ENCODE peak calls at places on chromosomes 4 and X, in ten cellular contexts. F is upper lobe of right lung; M is activated naive CD4-positive, alpha-beta T cell; X is tibial nerve; B is smooth muscle cell of the brain vasculature; P is B cell; V is effector CD4-positive, alpha-beta T cell; R is lung microvascular endothelial cell; W is BE2C; J is NCI-H1417. H is an unnamed sample.

GRCh38 chr4:31946456-31946855 is 1226.3 kb downstream of the PCDH7 start:
- DNase-seq in F (no peak), M (no peak), X (no peak), B (no peak), P (no peak), V (no peak), R (no peak), W (no peak), J (no peak), H (no peak)

GRCh38 chr4:1511441-1512041 is 105.3 kb upstream of the NKX1-1 start:
- DNase-seq in F (peak; percentile 48), M (no peak), X (peak; percentile 17), B (peak; percentile 44), P (peak; percentile 21), V (peak; percentile 37), R (peak; percentile 26), W (peak; percentile 47), J (no peak), H (peak; percentile 28)

GRCh38 chr4:66062044-66062443 is 391.8 kb upstream of the EPHA5 start:
- DNase-seq in F (no peak), M (no peak), X (no peak), B (no peak), P (no peak), V (no peak), R (no peak), W (no peak), J (no peak), H (peak; percentile 57)

GRCh38 chr4:151576627-151577026 is 167.7 kb downstream of the FHIP1A start:
- DNase-seq in F (no peak), M (no peak), X (no peak), B (no peak), P (no peak), V (no peak), R (no peak), W (no peak), J (no peak), H (no peak)

GRCh38 chr4:77433102-77433733 is 172.4 kb upstream of the CXCL13 start:
- DNase-seq in F (no peak), M (no peak), X (peak; percentile 7), B (peak; percentile 10), P (peak; percentile 44), V (no peak), R (peak; percentile 60), W (peak; percentile 13), J (peak; percentile 78), H (peak; percentile 54)

GRCh38 chr4:101393256-101393655 is 45.9 kb upstream of the PPP3CA start:
- DNase-seq in F (no peak), M (no peak), X (no peak), B (no peak), P (no peak), V (no peak), R (peak; percentile 4), W (no peak), J (no peak), H (peak; percentile 74)

GRCh38 chr4:158068063-158068462 is 104.8 kb downstream of the GASK1B start:
- DNase-seq in F (no peak), M (no peak), X (no peak), B (no peak), P (no peak), V (no peak), R (no peak), W (no peak), J (no peak), H (no peak)

GRCh38 chrX:79369871-79370270 is 2.7 kb upstream of the ITM2A start:
- DNase-seq in F (no peak), M (no peak), X (no peak), B (no peak), P (no peak), V (no peak), R (no peak), W (no peak), J (no peak), H (no peak)

GRCh38 chr4:86496094-86497060 is 97.7 kb upstream of the PTPN13 start:
- DNase-seq in F (no peak), M (no peak), X (peak; percentile 56), B (no peak), P (peak; percentile 33), V (no peak), R (peak; percentile 32), W (peak; percentile 40), J (peak; percentile 62), H (peak; percentile 62)

GRCh38 chr4:55609393-55609821 is 17.4 kb upstream of the PDCL2 start:
- DNase-seq in F (no peak), M (no peak), X (no peak), B (no peak), P (no peak), V (no peak), R (no peak), W (no peak), J (no peak), H (peak; percentile 13)

GRCh38 chr4:94588900-94589693 is 137.4 kb downstream of the PDLIM5 start:
- DNase-seq in F (no peak), M (no peak), X (no peak), B (no peak), P (no peak), V (no peak), R (no peak), W (no peak), J (no peak), H (no peak)

GRCh38 chrX:140775211-140775610 is 65.7 kb downstream of the LINC00632 start:
- DNase-seq in F (no peak), M (no peak), X (no peak), B (no peak), P (no peak), V (no peak), R (no peak), W (no peak), J (no peak), H (no peak)

GRCh38 chr4:8108261-8108660 is 50.4 kb downstream of the ABLIM2 start:
- DNase-seq in F (no peak), M (no peak), X (no peak), B (no peak), P (no peak), V (no peak), R (no peak), W (no peak), J (peak; percentile 7), H (no peak)

GRCh38 chrX:95995600-95995999 is 689.0 kb upstream of the DIAPH2 start:
- DNase-seq in F (no peak), M (no peak), X (no peak), B (no peak), P (no peak), V (no peak), R (peak; percentile 2), W (no peak), J (peak; percentile 66), H (peak; percentile 0)

GRCh38 chr4:4704267-4704666 is 155.2 kb upstream of the MSX1 start:
- DNase-seq in F (no peak), M (no peak), X (no peak), B (no peak), P (no peak), V (no peak), R (peak; percentile 47), W (no peak), J (no peak), H (peak; percentile 14)

GRCh38 chrX:51614353-51614752 is 4.4 kb downstream of the CENPVL3 start:
- DNase-seq in F (no peak), M (no peak), X (no peak), B (no peak), P (peak; percentile 32), V (no peak), R (peak; percentile 45), W (peak; percentile 3), J (peak; percentile 65), H (peak; percentile 44)

GRCh38 chr4:83219344-83219990 is 65.1 kb downstream of the COQ2 start:
- DNase-seq in F (peak; percentile 67), M (no peak), X (no peak), B (no peak), P (peak; percentile 43), V (no peak), R (peak; percentile 12), W (no peak), J (peak; percentile 90), H (peak; percentile 12)

GRCh38 chr4:161816958-161817357 is 346.8 kb downstream of the FSTL5 start:
- DNase-seq in F (no peak), M (no peak), X (no peak), B (no peak), P (no peak), V (no peak), R (no peak), W (no peak), J (no peak), H (peak; percentile 12)

GRCh38 chr4:189090174-189090814 is 850.4 kb upstream of the FRG1 start:
- DNase-seq in F (no peak), M (no peak), X (no peak), B (no peak), P (no peak), V (no peak), R (no peak), W (peak; percentile 24), J (no peak), H (peak; percentile 9)

GRCh38 chr4:87079967-87080366 is 140.5 kb downstream of the KLHL8 start:
- DNase-seq in F (no peak), M (no peak), X (no peak), B (no peak), P (no peak), V (no peak), R (no peak), W (no peak), J (no peak), H (no peak)

GRCh38 chrX:8668797-8669196 is 63.1 kb downstream of the ANOS1 start:
- DNase-seq in F (no peak), M (no peak), X (no peak), B (no peak), P (no peak), V (no peak), R (no peak), W (no peak), J (no peak), H (peak; percentile 8)

GRCh38 chrX:57172544-57172943 is 35.3 kb upstream of the SPIN2A start:
- DNase-seq in F (no peak), M (no peak), X (no peak), B (no peak), P (no peak), V (no peak), R (no peak), W (no peak), J (no peak), H (no peak)